ENCODE peak calls at places on chromosomes 5 and 9, in eight cellular contexts. C is PC-9, I is fibroblast of lung, W is A673, V is K562, M is HCT116, Y is endothelial cell of umbilical vein, B is mammary epithelial cell. K is an unnamed sample.

GRCh38 chr9:77829440-77829839 is 181.3 kb upstream of the GNA14 start:
- DNase-seq in Y (no peak), B (no peak), M (no peak), I (peak; percentile 78), V (no peak), C (no peak), W (no peak), K (peak; percentile 67)

GRCh38 chr5:74094096-74094778 is 468.2 kb downstream of the ARHGEF28 start:
- DNase-seq in C (no peak), Y (peak; percentile 76), I (peak; percentile 41), B (peak; percentile 51), V (no peak), W (no peak), M (no peak), K (peak; percentile 37)

GRCh38 chr5:176639981-176640380 is 7.3 kb upstream of the TSPAN17 start:
- DNase-seq in C (no peak), W (no peak), V (no peak), M (no peak), I (no peak), Y (no peak), B (no peak), K (no peak)

GRCh38 chr5:144581044-144581443 is 410.4 kb downstream of the KCTD16 start:
- DNase-seq in M (no peak), W (no peak), Y (no peak), C (no peak), B (no peak), I (no peak), V (no peak), K (no peak)

GRCh38 chr9:129220771-129221170 is 42.7 kb upstream of the IER5L start:
- DNase-seq in B (no peak), Y (no peak), M (no peak), C (no peak), W (no peak), V (no peak), I (no peak), K (no peak)

GRCh38 chr9:114745879-114746550 is 59.8 kb downstream of the TNFSF15 start:
- DNase-seq in I (no peak), C (no peak), V (no peak), M (no peak), Y (no peak), W (no peak), B (no peak), K (no peak)

GRCh38 chr9:136310273-136311030 is 6.6 kb upstream of the CCDC187 start:
- DNase-seq in I (no peak), V (peak; percentile 35), Y (no peak), C (no peak), M (no peak), W (no peak), B (no peak), K (no peak)

GRCh38 chr9:2261421-2262103 is 246.4 kb downstream of the SMARCA2 start:
- DNase-seq in Y (no peak), C (no peak), V (no peak), M (peak; percentile 24), I (no peak), B (no peak), W (no peak), K (no peak)

GRCh38 chr9:2262371-2262770 is 247.2 kb downstream of the SMARCA2 start:
- DNase-seq in M (no peak), Y (no peak), B (no peak), C (no peak), W (no peak), I (no peak), V (no peak), K (no peak)

GRCh38 chr5:152956943-152957613 is 533.4 kb upstream of the GRIA1 start:
- DNase-seq in W (no peak), V (no peak), Y (no peak), M (no peak), C (no peak), I (no peak), B (no peak), K (no peak)

GRCh38 chr9:117415584-117415937 is 704 bp upstream of the ASTN2 start:
- DNase-seq in C (no peak), B (no peak), I (no peak), V (no peak), M (no peak), Y (no peak), W (no peak), K (no peak)

GRCh38 chr9:117413346-117414219 is 1.3 kb downstream of the ASTN2 start:
- DNase-seq in C (no peak), I (no peak), B (peak; percentile 1), W (peak; percentile 23), M (no peak), Y (no peak), V (no peak), K (no peak)

GRCh38 chr9:117416856-117417255 is 2.0 kb upstream of the ASTN2 start:
- DNase-seq in C (no peak), M (no peak), W (no peak), I (no peak), B (no peak), V (no peak), Y (no peak), K (no peak)

GRCh38 chr9:117414220-117414905 is 494 bp downstream of the ASTN2 start:
- DNase-seq in W (no peak), M (no peak), I (peak; percentile 16), Y (no peak), B (peak; percentile 18), V (no peak), C (no peak), K (no peak)

DNA sequence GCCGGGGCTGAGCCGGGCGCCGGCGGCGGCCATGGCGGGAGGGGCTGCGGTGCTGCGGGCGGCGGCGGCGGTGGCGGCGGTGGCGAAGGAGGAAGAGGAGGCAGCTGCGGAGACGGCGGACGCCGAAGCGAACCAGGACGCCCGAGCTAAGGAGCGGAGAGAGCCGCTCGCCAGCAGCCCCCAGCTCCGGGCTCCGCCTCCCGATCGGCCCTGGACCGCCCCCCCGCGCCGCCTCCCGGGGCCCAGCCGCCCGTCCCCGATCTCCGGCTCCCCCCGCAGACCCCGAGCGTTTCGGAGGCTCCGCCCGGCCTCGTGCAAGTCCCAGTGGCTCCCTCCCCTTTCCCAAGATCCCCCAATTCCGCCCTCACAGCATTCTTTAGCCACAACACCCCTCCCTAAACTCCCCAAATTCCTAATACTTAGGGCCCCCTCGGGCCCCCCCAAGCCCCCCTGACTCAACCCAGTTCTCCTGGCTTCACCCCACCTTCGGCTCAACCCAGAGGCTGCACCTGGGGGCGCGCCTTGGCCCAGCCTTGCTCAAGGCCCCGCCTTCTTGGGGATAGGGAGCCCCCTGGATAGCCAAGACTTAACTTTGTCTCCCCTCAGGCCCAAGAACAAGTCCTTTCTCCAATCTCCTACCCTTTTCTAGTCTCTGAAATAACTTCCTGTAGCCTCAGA is at the start of gene ASTN2:
- DNase-seq in W (no peak), C (no peak), M (no peak), I (peak; percentile 4), Y (no peak), B (no peak), V (no peak), K (no peak)
- TF ChIP-seq EZH2 in W (no peak), C (no peak), M (no peak), I (no peak), Y (no peak), B (no peak), V (no peak), K (no peak)

DNA sequence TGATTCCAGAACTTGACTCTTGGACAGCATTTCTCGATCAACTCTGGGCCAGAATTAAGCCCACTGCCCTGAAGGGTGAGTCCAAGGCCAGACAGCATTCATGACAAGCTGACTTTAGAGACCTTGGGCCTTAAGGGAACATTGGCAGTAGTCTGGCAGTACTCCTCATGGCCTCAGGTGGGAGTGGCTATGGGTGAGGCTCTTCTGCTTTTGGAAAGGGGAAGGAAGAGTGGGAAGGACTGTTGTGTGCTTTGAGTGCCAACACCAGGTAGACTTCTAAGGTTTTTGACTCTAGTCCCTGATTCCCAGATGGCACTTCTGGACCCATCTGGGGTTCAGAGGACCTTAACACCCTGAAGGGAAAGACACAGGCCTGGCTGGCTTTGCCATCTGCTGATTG is 530.4 kb downstream of the ACTL7B start:
- DNase-seq in Y (no peak), I (no peak), B (no peak), V (no peak), M (no peak), C (no peak), W (no peak), K (no peak)
- H3K4me3 ChIP-seq in Y (no peak overlapping the region), I (no peak overlapping the region), B (no peak overlapping the region), V (no peak overlapping the region), M (no peak overlapping the region), C (no peak overlapping the region), W (no peak overlapping the region), K (no peak overlapping the region)

GRCh38 chr9:103755441-103755840 is 338.7 kb upstream of the SMC2 start:
- DNase-seq in W (no peak), C (no peak), M (no peak), I (no peak), Y (no peak), B (no peak), V (no peak), K (no peak)
- H3K9me3 ChIP-seq in W (peaks cover 15% of the 10 kb centered on the region), C (no peaks in the 10 kb centered on the region), M (peaks cover 6% of the 10 kb centered on the region), I (no peaks in the 10 kb centered on the region), Y (peaks cover 2% of the 10 kb centered on the region), B (no peaks in the 10 kb centered on the region), V (no peaks in the 10 kb centered on the region), K (no peaks in the 10 kb centered on the region)

GRCh38 chr5:141877478-141878185 is 578 bp downstream of the PCDH1 start:
- DNase-seq in I (no peak), V (no peak), W (peak; percentile 44), C (peak; percentile 33), Y (no peak), B (peak; percentile 52), M (no peak), K (no peak)
- TF ChIP-seq EZH2 in I (peak; percentile 98), V (peak; percentile 9), W (no peak), C (no peak), Y (no peak), B (no peak), M (no peak), K (peak; percentile 80)